ENCODE peak calls at places on chromosomes 11 and 22, in five cellular contexts. One of them, this sample, is unnamed.

GRCh38 chr11:128483211-128483788 is 104.1 kb downstream of the ETS1 start:
- DNase-seq in activated CD8-positive, alpha-beta T cell treated with anti-CD3 and anti-CD28 coated beads for 36 hours: peak
- DNase-seq in stimulated activated CD4-positive, alpha-beta T cell treated with anti-CD3 and anti-CD28 coated beads, TNF-alpha, amount 100 ng/mL, for 1 hour: no peak
- DNase-seq in T-helper 2 cell: peak
- DNase-seq in substantia nigra: no peak
- DNase-seq in this sample: no peak

GRCh38 chr22:50600541-50600940 is at the start of gene MAPK8IP2:
- DNase-seq in T-helper 2 cell: no peak
- DNase-seq in stimulated activated CD4-positive, alpha-beta T cell treated with anti-CD3 and anti-CD28 coated beads, TNF-alpha, amount 100 ng/mL, for 1 hour: no peak
- DNase-seq in activated CD8-positive, alpha-beta T cell treated with anti-CD3 and anti-CD28 coated beads for 36 hours: no peak
- DNase-seq in substantia nigra: no peak
- DNase-seq in this sample: no peak

GRCh38 chr11:11568651-11569229 is 53.1 kb downstream of the GALNT18 start:
- DNase-seq in stimulated activated CD4-positive, alpha-beta T cell treated with anti-CD3 and anti-CD28 coated beads, TNF-alpha, amount 100 ng/mL, for 1 hour: no peak
- DNase-seq in activated CD8-positive, alpha-beta T cell treated with anti-CD3 and anti-CD28 coated beads for 36 hours: no peak
- DNase-seq in T-helper 2 cell: no peak
- DNase-seq in substantia nigra: no peak
- DNase-seq in this sample: no peak

GRCh38 chr22:47534150-47535133 is 772.0 kb downstream of the TBC1D22A start:
- DNase-seq in stimulated activated CD4-positive, alpha-beta T cell treated with anti-CD3 and anti-CD28 coated beads, TNF-alpha, amount 100 ng/mL, for 1 hour: no peak
- DNase-seq in T-helper 2 cell: no peak
- DNase-seq in substantia nigra: no peak
- DNase-seq in activated CD8-positive, alpha-beta T cell treated with anti-CD3 and anti-CD28 coated beads for 36 hours: no peak
- DNase-seq in this sample: no peak

GRCh38 chr11:2540521-2541320 is 95.9 kb downstream of the KCNQ1 start:
- DNase-seq in T-helper 2 cell: no peak
- DNase-seq in activated CD8-positive, alpha-beta T cell treated with anti-CD3 and anti-CD28 coated beads for 36 hours: no peak
- DNase-seq in substantia nigra: no peak
- DNase-seq in stimulated activated CD4-positive, alpha-beta T cell treated with anti-CD3 and anti-CD28 coated beads, TNF-alpha, amount 100 ng/mL, for 1 hour: no peak
- DNase-seq in this sample: no peak

GRCh38 chr11:2799881-2800654 is 85.5 kb downstream of the CDKN1C start:
- DNase-seq in substantia nigra: no peak
- DNase-seq in stimulated activated CD4-positive, alpha-beta T cell treated with anti-CD3 and anti-CD28 coated beads, TNF-alpha, amount 100 ng/mL, for 1 hour: no peak
- DNase-seq in activated CD8-positive, alpha-beta T cell treated with anti-CD3 and anti-CD28 coated beads for 36 hours: no peak
- DNase-seq in T-helper 2 cell: no peak
- DNase-seq in this sample: peak

GRCh38 chr11:8604078-8604723 is 10.2 kb upstream of the STK33 start:
- DNase-seq in stimulated activated CD4-positive, alpha-beta T cell treated with anti-CD3 and anti-CD28 coated beads, TNF-alpha, amount 100 ng/mL, for 1 hour: no peak
- DNase-seq in activated CD8-positive, alpha-beta T cell treated with anti-CD3 and anti-CD28 coated beads for 36 hours: peak
- DNase-seq in substantia nigra: no peak
- DNase-seq in T-helper 2 cell: no peak
- DNase-seq in this sample: peak

GRCh38 chr11:117663826-117664225 is 133.2 kb downstream of the DSCAML1 start:
- DNase-seq in stimulated activated CD4-positive, alpha-beta T cell treated with anti-CD3 and anti-CD28 coated beads, TNF-alpha, amount 100 ng/mL, for 1 hour: no peak
- DNase-seq in substantia nigra: peak
- DNase-seq in activated CD8-positive, alpha-beta T cell treated with anti-CD3 and anti-CD28 coated beads for 36 hours: no peak
- DNase-seq in T-helper 2 cell: no peak
- DNase-seq in this sample: no peak

GRCh38 chr11:84648413-84648812 is 978.7 kb downstream of the DLG2 start:
- DNase-seq in substantia nigra: no peak
- DNase-seq in activated CD8-positive, alpha-beta T cell treated with anti-CD3 and anti-CD28 coated beads for 36 hours: no peak
- DNase-seq in T-helper 2 cell: no peak
- DNase-seq in stimulated activated CD4-positive, alpha-beta T cell treated with anti-CD3 and anti-CD28 coated beads, TNF-alpha, amount 100 ng/mL, for 1 hour: no peak
- DNase-seq in this sample: no peak

GRCh38 chr11:122285444-122285843 is 169.4 kb upstream of the BLID start:
- DNase-seq in substantia nigra: no peak
- DNase-seq in stimulated activated CD4-positive, alpha-beta T cell treated with anti-CD3 and anti-CD28 coated beads, TNF-alpha, amount 100 ng/mL, for 1 hour: no peak
- DNase-seq in T-helper 2 cell: no peak
- DNase-seq in activated CD8-positive, alpha-beta T cell treated with anti-CD3 and anti-CD28 coated beads for 36 hours: no peak
- DNase-seq in this sample: no peak

GRCh38 chr22:29481265-29482000 is 1.4 kb downstream of the NEFH start:
- DNase-seq in activated CD8-positive, alpha-beta T cell treated with anti-CD3 and anti-CD28 coated beads for 36 hours: no peak
- DNase-seq in substantia nigra: no peak
- DNase-seq in stimulated activated CD4-positive, alpha-beta T cell treated with anti-CD3 and anti-CD28 coated beads, TNF-alpha, amount 100 ng/mL, for 1 hour: no peak
- DNase-seq in T-helper 2 cell: no peak
- DNase-seq in this sample: no peak

GRCh38 chr11:59755701-59756495 is 722 bp downstream of the STX3 start:
- DNase-seq in substantia nigra: peak
- DNase-seq in stimulated activated CD4-positive, alpha-beta T cell treated with anti-CD3 and anti-CD28 coated beads, TNF-alpha, amount 100 ng/mL, for 1 hour: no peak
- DNase-seq in activated CD8-positive, alpha-beta T cell treated with anti-CD3 and anti-CD28 coated beads for 36 hours: peak
- DNase-seq in T-helper 2 cell: peak
- DNase-seq in this sample: peak

GRCh38 chr11:8025816-8026215 is 38.7 kb downstream of the EIF3F start:
- DNase-seq in substantia nigra: no peak
- DNase-seq in T-helper 2 cell: no peak
- DNase-seq in activated CD8-positive, alpha-beta T cell treated with anti-CD3 and anti-CD28 coated beads for 36 hours: no peak
- DNase-seq in stimulated activated CD4-positive, alpha-beta T cell treated with anti-CD3 and anti-CD28 coated beads, TNF-alpha, amount 100 ng/mL, for 1 hour: no peak
- DNase-seq in this sample: no peak

GRCh38 chr22:49352361-49353169 is 475.1 kb downstream of the BRD1 start:
- DNase-seq in activated CD8-positive, alpha-beta T cell treated with anti-CD3 and anti-CD28 coated beads for 36 hours: no peak
- DNase-seq in T-helper 2 cell: no peak
- DNase-seq in substantia nigra: no peak
- DNase-seq in stimulated activated CD4-positive, alpha-beta T cell treated with anti-CD3 and anti-CD28 coated beads, TNF-alpha, amount 100 ng/mL, for 1 hour: no peak
- DNase-seq in this sample: no peak

GRCh38 chr11:92969293-92969633 is 188 bp upstream of the MTNR1B start:
- DNase-seq in stimulated activated CD4-positive, alpha-beta T cell treated with anti-CD3 and anti-CD28 coated beads, TNF-alpha, amount 100 ng/mL, for 1 hour: no peak
- DNase-seq in T-helper 2 cell: no peak
- DNase-seq in substantia nigra: no peak
- DNase-seq in activated CD8-positive, alpha-beta T cell treated with anti-CD3 and anti-CD28 coated beads for 36 hours: no peak
- DNase-seq in this sample: no peak

GRCh38 chr22:26432619-26433311 is 3.7 kb downstream of the ASPHD2 start:
- DNase-seq in substantia nigra: no peak
- DNase-seq in T-helper 2 cell: no peak
- DNase-seq in stimulated activated CD4-positive, alpha-beta T cell treated with anti-CD3 and anti-CD28 coated beads, TNF-alpha, amount 100 ng/mL, for 1 hour: no peak
- DNase-seq in activated CD8-positive, alpha-beta T cell treated with anti-CD3 and anti-CD28 coated beads for 36 hours: peak
- DNase-seq in this sample: no peak

GRCh38 chr22:43852605-43853327 is 9.5 kb downstream of the SULT4A1 start:
- DNase-seq in substantia nigra: no peak
- DNase-seq in stimulated activated CD4-positive, alpha-beta T cell treated with anti-CD3 and anti-CD28 coated beads, TNF-alpha, amount 100 ng/mL, for 1 hour: no peak
- DNase-seq in activated CD8-positive, alpha-beta T cell treated with anti-CD3 and anti-CD28 coated beads for 36 hours: no peak
- DNase-seq in T-helper 2 cell: no peak
- DNase-seq in this sample: no peak

GRCh38 chr22:23393721-23394320 is 186.3 kb downstream of the IGLL1 start:
- DNase-seq in T-helper 2 cell: no peak
- DNase-seq in activated CD8-positive, alpha-beta T cell treated with anti-CD3 and anti-CD28 coated beads for 36 hours: no peak
- DNase-seq in stimulated activated CD4-positive, alpha-beta T cell treated with anti-CD3 and anti-CD28 coated beads, TNF-alpha, amount 100 ng/mL, for 1 hour: no peak
- DNase-seq in substantia nigra: no peak
- DNase-seq in this sample: no peak

GRCh38 chr22:28116261-28116673 is 197.2 kb upstream of the PITPNB start:
- DNase-seq in T-helper 2 cell: no peak
- DNase-seq in substantia nigra: no peak
- DNase-seq in activated CD8-positive, alpha-beta T cell treated with anti-CD3 and anti-CD28 coated beads for 36 hours: no peak
- DNase-seq in stimulated activated CD4-positive, alpha-beta T cell treated with anti-CD3 and anti-CD28 coated beads, TNF-alpha, amount 100 ng/mL, for 1 hour: no peak
- DNase-seq in this sample: peak

GRCh38 chr11:43944761-43945311 is 2.4 kb downstream of the C11orf96 start:
- DNase-seq in substantia nigra: no peak
- DNase-seq in T-helper 2 cell: peak
- DNase-seq in activated CD8-positive, alpha-beta T cell treated with anti-CD3 and anti-CD28 coated beads for 36 hours: peak
- DNase-seq in stimulated activated CD4-positive, alpha-beta T cell treated with anti-CD3 and anti-CD28 coated beads, TNF-alpha, amount 100 ng/mL, for 1 hour: peak
- DNase-seq in this sample: peak

GRCh38 chr22:29773233-29773632 is 6.1 kb downstream of the UQCR10 start:
- DNase-seq in stimulated activated CD4-positive, alpha-beta T cell treated with anti-CD3 and anti-CD28 coated beads, TNF-alpha, amount 100 ng/mL, for 1 hour: no peak
- DNase-seq in activated CD8-positive, alpha-beta T cell treated with anti-CD3 and anti-CD28 coated beads for 36 hours: no peak
- DNase-seq in T-helper 2 cell: no peak
- DNase-seq in substantia nigra: no peak
- DNase-seq in this sample: peak

GRCh38 chr11:12540075-12540685 is 134.0 kb upstream of the TEAD1 start:
- DNase-seq in substantia nigra: no peak
- DNase-seq in activated CD8-positive, alpha-beta T cell treated with anti-CD3 and anti-CD28 coated beads for 36 hours: no peak
- DNase-seq in stimulated activated CD4-positive, alpha-beta T cell treated with anti-CD3 and anti-CD28 coated beads, TNF-alpha, amount 100 ng/mL, for 1 hour: no peak
- DNase-seq in T-helper 2 cell: no peak
- DNase-seq in this sample: no peak

GRCh38 chr11:692824-693414 is 2.1 kb downstream of the DEAF1 start:
- DNase-seq in activated CD8-positive, alpha-beta T cell treated with anti-CD3 and anti-CD28 coated beads for 36 hours: peak
- DNase-seq in stimulated activated CD4-positive, alpha-beta T cell treated with anti-CD3 and anti-CD28 coated beads, TNF-alpha, amount 100 ng/mL, for 1 hour: no peak
- DNase-seq in T-helper 2 cell: peak
- DNase-seq in substantia nigra: no peak
- DNase-seq in this sample: no peak

GRCh38 chr22:42500164-42500835 is 19.3 kb downstream of the RRP7A start:
- DNase-seq in T-helper 2 cell: peak
- DNase-seq in substantia nigra: peak
- DNase-seq in stimulated activated CD4-positive, alpha-beta T cell treated with anti-CD3 and anti-CD28 coated beads, TNF-alpha, amount 100 ng/mL, for 1 hour: peak
- DNase-seq in activated CD8-positive, alpha-beta T cell treated with anti-CD3 and anti-CD28 coated beads for 36 hours: peak
- DNase-seq in this sample: peak

GRCh38 chr11:86148339-86148738 is 79.5 kb upstream of the PICALM start:
- DNase-seq in activated CD8-positive, alpha-beta T cell treated with anti-CD3 and anti-CD28 coated beads for 36 hours: no peak
- DNase-seq in substantia nigra: no peak
- DNase-seq in stimulated activated CD4-positive, alpha-beta T cell treated with anti-CD3 and anti-CD28 coated beads, TNF-alpha, amount 100 ng/mL, for 1 hour: no peak
- DNase-seq in T-helper 2 cell: no peak
- DNase-seq in this sample: no peak

GRCh38 chr11:72308226-72309073 is 64.5 kb upstream of the PHOX2A start:
- DNase-seq in stimulated activated CD4-positive, alpha-beta T cell treated with anti-CD3 and anti-CD28 coated beads, TNF-alpha, amount 100 ng/mL, for 1 hour: no peak
- DNase-seq in T-helper 2 cell: no peak
- DNase-seq in activated CD8-positive, alpha-beta T cell treated with anti-CD3 and anti-CD28 coated beads for 36 hours: no peak
- DNase-seq in substantia nigra: no peak
- DNase-seq in this sample: no peak

GRCh38 chr11:130068546-130068985 is 1.1 kb upstream of the APLP2 start:
- DNase-seq in stimulated activated CD4-positive, alpha-beta T cell treated with anti-CD3 and anti-CD28 coated beads, TNF-alpha, amount 100 ng/mL, for 1 hour: no peak
- DNase-seq in T-helper 2 cell: no peak
- DNase-seq in substantia nigra: no peak
- DNase-seq in activated CD8-positive, alpha-beta T cell treated with anti-CD3 and anti-CD28 coated beads for 36 hours: no peak
- DNase-seq in this sample: no peak

GRCh38 chr11:28922351-28922981 is 814.3 kb downstream of the METTL15 start:
- DNase-seq in T-helper 2 cell: no peak
- DNase-seq in substantia nigra: no peak
- DNase-seq in activated CD8-positive, alpha-beta T cell treated with anti-CD3 and anti-CD28 coated beads for 36 hours: no peak
- DNase-seq in stimulated activated CD4-positive, alpha-beta T cell treated with anti-CD3 and anti-CD28 coated beads, TNF-alpha, amount 100 ng/mL, for 1 hour: no peak
- DNase-seq in this sample: no peak

GRCh38 chr22:45400046-45400445 is 13.4 kb downstream of the SMC1B start:
- DNase-seq in activated CD8-positive, alpha-beta T cell treated with anti-CD3 and anti-CD28 coated beads for 36 hours: no peak
- DNase-seq in substantia nigra: no peak
- DNase-seq in stimulated activated CD4-positive, alpha-beta T cell treated with anti-CD3 and anti-CD28 coated beads, TNF-alpha, amount 100 ng/mL, for 1 hour: no peak
- DNase-seq in T-helper 2 cell: no peak
- DNase-seq in this sample: no peak

GRCh38 chr11:61961570-61962212 is 5.7 kb downstream of the FTH1 start:
- DNase-seq in T-helper 2 cell: no peak
- DNase-seq in stimulated activated CD4-positive, alpha-beta T cell treated with anti-CD3 and anti-CD28 coated beads, TNF-alpha, amount 100 ng/mL, for 1 hour: no peak
- DNase-seq in substantia nigra: peak
- DNase-seq in activated CD8-positive, alpha-beta T cell treated with anti-CD3 and anti-CD28 coated beads for 36 hours: no peak
- DNase-seq in this sample: peak

GRCh38 chr11:96465537-96465936 is 75.7 kb downstream of the JRKL start:
- DNase-seq in stimulated activated CD4-positive, alpha-beta T cell treated with anti-CD3 and anti-CD28 coated beads, TNF-alpha, amount 100 ng/mL, for 1 hour: no peak
- DNase-seq in substantia nigra: no peak
- DNase-seq in T-helper 2 cell: no peak
- DNase-seq in activated CD8-positive, alpha-beta T cell treated with anti-CD3 and anti-CD28 coated beads for 36 hours: no peak
- DNase-seq in this sample: no peak

GRCh38 chr11:63212742-63213141 is 30.7 kb downstream of the SLC22A25 start:
- DNase-seq in stimulated activated CD4-positive, alpha-beta T cell treated with anti-CD3 and anti-CD28 coated beads, TNF-alpha, amount 100 ng/mL, for 1 hour: no peak
- DNase-seq in activated CD8-positive, alpha-beta T cell treated with anti-CD3 and anti-CD28 coated beads for 36 hours: peak
- DNase-seq in T-helper 2 cell: no peak
- DNase-seq in substantia nigra: no peak
- DNase-seq in this sample: no peak

GRCh38 chr22:25482868-25483639 is 81.4 kb upstream of the GRK3 start:
- DNase-seq in T-helper 2 cell: no peak
- DNase-seq in substantia nigra: no peak
- DNase-seq in stimulated activated CD4-positive, alpha-beta T cell treated with anti-CD3 and anti-CD28 coated beads, TNF-alpha, amount 100 ng/mL, for 1 hour: no peak
- DNase-seq in activated CD8-positive, alpha-beta T cell treated with anti-CD3 and anti-CD28 coated beads for 36 hours: no peak
- DNase-seq in this sample: peak

GRCh38 chr22:20319041-20319744 is 667 bp downstream of the DGCR6L start:
- DNase-seq in substantia nigra: peak
- DNase-seq in stimulated activated CD4-positive, alpha-beta T cell treated with anti-CD3 and anti-CD28 coated beads, TNF-alpha, amount 100 ng/mL, for 1 hour: no peak
- DNase-seq in T-helper 2 cell: peak
- DNase-seq in activated CD8-positive, alpha-beta T cell treated with anti-CD3 and anti-CD28 coated beads for 36 hours: no peak
- DNase-seq in this sample: no peak

GRCh38 chr22:26086359-26086758 is 82.9 kb upstream of the SEZ6L start:
- DNase-seq in activated CD8-positive, alpha-beta T cell treated with anti-CD3 and anti-CD28 coated beads for 36 hours: no peak
- DNase-seq in substantia nigra: no peak
- DNase-seq in T-helper 2 cell: no peak
- DNase-seq in stimulated activated CD4-positive, alpha-beta T cell treated with anti-CD3 and anti-CD28 coated beads, TNF-alpha, amount 100 ng/mL, for 1 hour: no peak
- DNase-seq in this sample: no peak

GRCh38 chr11:954392-955144 is 28.9 kb downstream of the AP2A2 start:
- DNase-seq in stimulated activated CD4-positive, alpha-beta T cell treated with anti-CD3 and anti-CD28 coated beads, TNF-alpha, amount 100 ng/mL, for 1 hour: no peak
- DNase-seq in substantia nigra: no peak
- DNase-seq in T-helper 2 cell: no peak
- DNase-seq in activated CD8-positive, alpha-beta T cell treated with anti-CD3 and anti-CD28 coated beads for 36 hours: no peak
- DNase-seq in this sample: no peak

GRCh38 chr11:13107544-13108044 is 98.5 kb downstream of the RASSF10 start:
- DNase-seq in T-helper 2 cell: no peak
- DNase-seq in stimulated activated CD4-positive, alpha-beta T cell treated with anti-CD3 and anti-CD28 coated beads, TNF-alpha, amount 100 ng/mL, for 1 hour: no peak
- DNase-seq in substantia nigra: no peak
- DNase-seq in activated CD8-positive, alpha-beta T cell treated with anti-CD3 and anti-CD28 coated beads for 36 hours: no peak
- DNase-seq in this sample: no peak

This sample was measured in gastrocnemius medialis.